ENCODE peak calls at places on chromosome 21, in six cellular contexts. One of them, this sample, is unnamed.

GRCh38 chr21:33670076-33670475 is 27.8 kb downstream of the ITSN1 start:
- DNase-seq in LoVo: no peak
- DNase-seq in iris pigment epithelial cell: no peak
- DNase-seq in M059J: no peak
- DNase-seq in stimulated activated CD4-positive, alpha-beta T cell treated with anti-CD3 and anti-CD28 coated beads, TNF-alpha, amount 100 ng/mL, for 1 hour: no peak
- DNase-seq in GM23338: no peak
- DNase-seq in this sample: no peak

GRCh38 chr21:31293986-31294385 is 50.1 kb downstream of the TIAM1 start:
- DNase-seq in iris pigment epithelial cell: peak
- DNase-seq in LoVo: no peak
- DNase-seq in GM23338: no peak
- DNase-seq in stimulated activated CD4-positive, alpha-beta T cell treated with anti-CD3 and anti-CD28 coated beads, TNF-alpha, amount 100 ng/mL, for 1 hour: no peak
- DNase-seq in M059J: peak
- DNase-seq in this sample: peak

GRCh38 chr21:18147678-18148077 is 97.0 kb upstream of the CHODL start:
- DNase-seq in stimulated activated CD4-positive, alpha-beta T cell treated with anti-CD3 and anti-CD28 coated beads, TNF-alpha, amount 100 ng/mL, for 1 hour: no peak
- DNase-seq in GM23338: no peak
- DNase-seq in LoVo: no peak
- DNase-seq in iris pigment epithelial cell: no peak
- DNase-seq in M059J: no peak
- DNase-seq in this sample: no peak

GRCh38 chr21:27300770-27301169 is 333.9 kb upstream of the ADAMTS5 start:
- DNase-seq in GM23338: no peak
- DNase-seq in iris pigment epithelial cell: peak
- DNase-seq in M059J: no peak
- DNase-seq in stimulated activated CD4-positive, alpha-beta T cell treated with anti-CD3 and anti-CD28 coated beads, TNF-alpha, amount 100 ng/mL, for 1 hour: no peak
- DNase-seq in LoVo: no peak
- DNase-seq in this sample: no peak

GRCh38 chr21:28235169-28235892 is 757.3 kb downstream of the LTN1 start:
- DNase-seq in stimulated activated CD4-positive, alpha-beta T cell treated with anti-CD3 and anti-CD28 coated beads, TNF-alpha, amount 100 ng/mL, for 1 hour: no peak
- DNase-seq in GM23338: peak
- DNase-seq in iris pigment epithelial cell: no peak
- DNase-seq in M059J: peak
- DNase-seq in LoVo: no peak
- DNase-seq in this sample: no peak

GRCh38 chr21:34183331-34183928 is 110.1 kb downstream of the MRPS6 start:
- DNase-seq in GM23338: no peak
- DNase-seq in M059J: no peak
- DNase-seq in stimulated activated CD4-positive, alpha-beta T cell treated with anti-CD3 and anti-CD28 coated beads, TNF-alpha, amount 100 ng/mL, for 1 hour: no peak
- DNase-seq in LoVo: no peak
- DNase-seq in iris pigment epithelial cell: no peak
- DNase-seq in this sample: no peak

GRCh38 chr21:14918542-14918941 is 146.3 kb downstream of the NRIP1 start:
- DNase-seq in iris pigment epithelial cell: no peak
- DNase-seq in stimulated activated CD4-positive, alpha-beta T cell treated with anti-CD3 and anti-CD28 coated beads, TNF-alpha, amount 100 ng/mL, for 1 hour: no peak
- DNase-seq in M059J: peak
- DNase-seq in LoVo: no peak
- DNase-seq in GM23338: no peak
- DNase-seq in this sample: no peak

GRCh38 chr21:35303085-35303484 is 254.0 kb upstream of the RUNX1 start:
- DNase-seq in stimulated activated CD4-positive, alpha-beta T cell treated with anti-CD3 and anti-CD28 coated beads, TNF-alpha, amount 100 ng/mL, for 1 hour: no peak
- DNase-seq in M059J: peak
- DNase-seq in GM23338: no peak
- DNase-seq in LoVo: peak
- DNase-seq in iris pigment epithelial cell: peak
- DNase-seq in this sample: no peak

GRCh38 chr21:35410123-35410522 is 361.0 kb upstream of the RUNX1 start:
- DNase-seq in iris pigment epithelial cell: no peak
- DNase-seq in LoVo: no peak
- DNase-seq in M059J: no peak
- DNase-seq in stimulated activated CD4-positive, alpha-beta T cell treated with anti-CD3 and anti-CD28 coated beads, TNF-alpha, amount 100 ng/mL, for 1 hour: no peak
- DNase-seq in GM23338: no peak
- DNase-seq in this sample: no peak

GRCh38 chr21:26490771-26491170 is 82.3 kb downstream of the CYYR1 start:
- DNase-seq in LoVo: no peak
- DNase-seq in stimulated activated CD4-positive, alpha-beta T cell treated with anti-CD3 and anti-CD28 coated beads, TNF-alpha, amount 100 ng/mL, for 1 hour: no peak
- DNase-seq in GM23338: peak
- DNase-seq in iris pigment epithelial cell: peak
- DNase-seq in M059J: no peak
- DNase-seq in this sample: no peak

GRCh38 chr21:42278750-42279149 is 36.5 kb downstream of the TFF3 start:
- DNase-seq in M059J: no peak
- DNase-seq in LoVo: no peak
- DNase-seq in iris pigment epithelial cell: no peak
- DNase-seq in GM23338: no peak
- DNase-seq in stimulated activated CD4-positive, alpha-beta T cell treated with anti-CD3 and anti-CD28 coated beads, TNF-alpha, amount 100 ng/mL, for 1 hour: no peak
- DNase-seq in this sample: no peak

GRCh38 chr21:44955141-44955802 is 15.4 kb downstream of the SLX9 start:
- DNase-seq in LoVo: no peak
- DNase-seq in stimulated activated CD4-positive, alpha-beta T cell treated with anti-CD3 and anti-CD28 coated beads, TNF-alpha, amount 100 ng/mL, for 1 hour: no peak
- DNase-seq in GM23338: no peak
- DNase-seq in M059J: no peak
- DNase-seq in iris pigment epithelial cell: no peak
- DNase-seq in this sample: no peak

GRCh38 chr21:29904359-29905282 is 35.2 kb downstream of the GRIK1 start:
- DNase-seq in iris pigment epithelial cell: peak
- DNase-seq in LoVo: no peak
- DNase-seq in GM23338: peak
- DNase-seq in M059J: peak
- DNase-seq in stimulated activated CD4-positive, alpha-beta T cell treated with anti-CD3 and anti-CD28 coated beads, TNF-alpha, amount 100 ng/mL, for 1 hour: no peak
- DNase-seq in this sample: no peak

GRCh38 chr21:42690586-42690985 is 37.2 kb downstream of the PDE9A start:
- DNase-seq in iris pigment epithelial cell: no peak
- DNase-seq in LoVo: no peak
- DNase-seq in M059J: no peak
- DNase-seq in GM23338: no peak
- DNase-seq in stimulated activated CD4-positive, alpha-beta T cell treated with anti-CD3 and anti-CD28 coated beads, TNF-alpha, amount 100 ng/mL, for 1 hour: no peak
- DNase-seq in this sample: no peak

GRCh38 chr21:44304846-44305245 is 5.0 kb downstream of the PFKL start:
- DNase-seq in M059J: peak
- DNase-seq in LoVo: no peak
- DNase-seq in GM23338: peak
- DNase-seq in iris pigment epithelial cell: peak
- DNase-seq in stimulated activated CD4-positive, alpha-beta T cell treated with anti-CD3 and anti-CD28 coated beads, TNF-alpha, amount 100 ng/mL, for 1 hour: no peak
- DNase-seq in this sample: no peak

GRCh38 chr21:34135330-34135729 is 62.0 kb downstream of the MRPS6 start:
- DNase-seq in GM23338: no peak
- DNase-seq in M059J: peak
- DNase-seq in LoVo: no peak
- DNase-seq in iris pigment epithelial cell: no peak
- DNase-seq in stimulated activated CD4-positive, alpha-beta T cell treated with anti-CD3 and anti-CD28 coated beads, TNF-alpha, amount 100 ng/mL, for 1 hour: no peak
- DNase-seq in this sample: no peak

GRCh38 chr21:34722684-34723300 is 54.0 kb downstream of the CLIC6 start:
- DNase-seq in GM23338: peak
- DNase-seq in M059J: no peak
- DNase-seq in LoVo: no peak
- DNase-seq in iris pigment epithelial cell: no peak
- DNase-seq in stimulated activated CD4-positive, alpha-beta T cell treated with anti-CD3 and anti-CD28 coated beads, TNF-alpha, amount 100 ng/mL, for 1 hour: no peak
- DNase-seq in this sample: no peak

GRCh38 chr21:26845066-26845749 is at the start of gene ADAMTS1:
- DNase-seq in stimulated activated CD4-positive, alpha-beta T cell treated with anti-CD3 and anti-CD28 coated beads, TNF-alpha, amount 100 ng/mL, for 1 hour: no peak
- DNase-seq in LoVo: no peak
- DNase-seq in iris pigment epithelial cell: peak
- DNase-seq in M059J: peak
- DNase-seq in GM23338: peak
- DNase-seq in this sample: no peak

This sample was measured in stimulated activated CD8-positive, alpha-beta memory T cell treated with anti-CD3 and anti-CD28 coated beads, Interleukin-7, amount 100 ng/mL, for 24 hours.